ENCODE peak calls at places on chromosomes 3 and 15, in five cellular contexts. One of them, this sample, is unnamed.

GRCh38 chr3:42730706-42731420 is 28.3 kb upstream of the HHATL start:
- DNase-seq in NT2/D1: no peak
- DNase-seq in stimulated activated CD8-positive, alpha-beta memory T cell treated with anti-CD3 and anti-CD28 coated beads, Interleukin-7, amount 100 ng/mL, for 4 hours: no peak
- DNase-seq in NCI-H345: no peak
- DNase-seq in mucosa of gallbladder: no peak
- DNase-seq in this sample: no peak

GRCh38 chr3:170360916-170361315 is 3.4 kb downstream of the SKIL start:
- DNase-seq in NT2/D1: no peak
- DNase-seq in stimulated activated CD8-positive, alpha-beta memory T cell treated with anti-CD3 and anti-CD28 coated beads, Interleukin-7, amount 100 ng/mL, for 4 hours: no peak
- DNase-seq in NCI-H345: no peak
- DNase-seq in mucosa of gallbladder: no peak
- DNase-seq in this sample: no peak

GRCh38 chr15:50531763-50532162 is 14.7 kb downstream of the USP50 start:
- DNase-seq in NT2/D1: no peak
- DNase-seq in stimulated activated CD8-positive, alpha-beta memory T cell treated with anti-CD3 and anti-CD28 coated beads, Interleukin-7, amount 100 ng/mL, for 4 hours: no peak
- DNase-seq in NCI-H345: no peak
- DNase-seq in mucosa of gallbladder: no peak
- DNase-seq in this sample: no peak

GRCh38 chr15:31558840-31559239 is 232.2 kb downstream of the KLF13 start:
- DNase-seq in NT2/D1: no peak
- DNase-seq in stimulated activated CD8-positive, alpha-beta memory T cell treated with anti-CD3 and anti-CD28 coated beads, Interleukin-7, amount 100 ng/mL, for 4 hours: no peak
- DNase-seq in NCI-H345: no peak
- DNase-seq in mucosa of gallbladder: no peak
- DNase-seq in this sample: no peak

GRCh38 chr15:51051776-51052175 is 42.9 kb downstream of the TNFAIP8L3 start:
- DNase-seq in NT2/D1: no peak
- DNase-seq in stimulated activated CD8-positive, alpha-beta memory T cell treated with anti-CD3 and anti-CD28 coated beads, Interleukin-7, amount 100 ng/mL, for 4 hours: no peak
- DNase-seq in NCI-H345: no peak
- DNase-seq in mucosa of gallbladder: no peak
- DNase-seq in this sample: no peak

GRCh38 chr15:82916161-82916952 is 36.2 kb downstream of the HOMER2 start:
- DNase-seq in NT2/D1: no peak
- DNase-seq in stimulated activated CD8-positive, alpha-beta memory T cell treated with anti-CD3 and anti-CD28 coated beads, Interleukin-7, amount 100 ng/mL, for 4 hours: no peak
- DNase-seq in NCI-H345: no peak
- DNase-seq in mucosa of gallbladder: no peak
- DNase-seq in this sample: no peak

GRCh38 chr3:144273611-144274010 is 302.0 kb downstream of the DIPK2A start:
- DNase-seq in NT2/D1: no peak
- DNase-seq in stimulated activated CD8-positive, alpha-beta memory T cell treated with anti-CD3 and anti-CD28 coated beads, Interleukin-7, amount 100 ng/mL, for 4 hours: no peak
- DNase-seq in NCI-H345: no peak
- DNase-seq in mucosa of gallbladder: no peak
- DNase-seq in this sample: no peak

GRCh38 chr15:41018534-41018933 is 65.3 kb downstream of the CHAC1 start:
- DNase-seq in NT2/D1: no peak
- DNase-seq in stimulated activated CD8-positive, alpha-beta memory T cell treated with anti-CD3 and anti-CD28 coated beads, Interleukin-7, amount 100 ng/mL, for 4 hours: no peak
- DNase-seq in NCI-H345: no peak
- DNase-seq in mucosa of gallbladder: peak
- DNase-seq in this sample: no peak

GRCh38 chr15:38547255-38547997 is 17.2 kb downstream of the RASGRP1 start:
- DNase-seq in NT2/D1: no peak
- DNase-seq in stimulated activated CD8-positive, alpha-beta memory T cell treated with anti-CD3 and anti-CD28 coated beads, Interleukin-7, amount 100 ng/mL, for 4 hours: no peak
- DNase-seq in NCI-H345: no peak
- DNase-seq in mucosa of gallbladder: no peak
- DNase-seq in this sample: no peak

GRCh38 chr3:46848271-46849097 is 14.8 kb downstream of the MYL3 start:
- DNase-seq in NT2/D1: peak
- DNase-seq in stimulated activated CD8-positive, alpha-beta memory T cell treated with anti-CD3 and anti-CD28 coated beads, Interleukin-7, amount 100 ng/mL, for 4 hours: no peak
- DNase-seq in NCI-H345: peak
- DNase-seq in mucosa of gallbladder: no peak
- DNase-seq in this sample: no peak